ENCODE peak calls at places on chromosomes 5 and 9, in six cellular contexts. One of them, this sample, is unnamed.

GRCh38 chr9:112332674-112332976 is 794 bp downstream of the PTBP3 start:
- DNase-seq in islet precursor cell: no peak
- DNase-seq in Caco-2: no peak
- DNase-seq in activated naive CD8-positive, alpha-beta T cell treated with anti-CD3 and anti-CD28 coated beads, Interleukin-2, amount 50 U/mL, for 24 hours: no peak
- DNase-seq in activated CD4-positive, CD25-positive, alpha-beta regulatory T cell: no peak
- DNase-seq in mammary epithelial cell: no peak
- DNase-seq in this sample: no peak

GRCh38 chr5:78927657-78928282 is 57.3 kb downstream of the ARSB start:
- DNase-seq in islet precursor cell: peak
- DNase-seq in Caco-2: peak
- DNase-seq in activated naive CD8-positive, alpha-beta T cell treated with anti-CD3 and anti-CD28 coated beads, Interleukin-2, amount 50 U/mL, for 24 hours: no peak
- DNase-seq in activated CD4-positive, CD25-positive, alpha-beta regulatory T cell: no peak
- DNase-seq in mammary epithelial cell: peak
- DNase-seq in this sample: peak

GRCh38 chr9:120910643-120911042 is 16.0 kb downstream of the TRAF1 start:
- DNase-seq in islet precursor cell: no peak
- DNase-seq in Caco-2: no peak
- DNase-seq in activated naive CD8-positive, alpha-beta T cell treated with anti-CD3 and anti-CD28 coated beads, Interleukin-2, amount 50 U/mL, for 24 hours: no peak
- DNase-seq in activated CD4-positive, CD25-positive, alpha-beta regulatory T cell: no peak
- DNase-seq in mammary epithelial cell: peak
- DNase-seq in this sample: no peak

GRCh38 chr9:115595951-115596742 is 478.2 kb upstream of the TNC start:
- DNase-seq in islet precursor cell: no peak
- DNase-seq in Caco-2: no peak
- DNase-seq in activated naive CD8-positive, alpha-beta T cell treated with anti-CD3 and anti-CD28 coated beads, Interleukin-2, amount 50 U/mL, for 24 hours: no peak
- DNase-seq in activated CD4-positive, CD25-positive, alpha-beta regulatory T cell: no peak
- DNase-seq in mammary epithelial cell: no peak
- DNase-seq in this sample: peak

GRCh38 chr5:1772634-1773033 is 27.0 kb downstream of the MRPL36 start:
- DNase-seq in islet precursor cell: no peak
- DNase-seq in Caco-2: peak
- DNase-seq in activated naive CD8-positive, alpha-beta T cell treated with anti-CD3 and anti-CD28 coated beads, Interleukin-2, amount 50 U/mL, for 24 hours: no peak
- DNase-seq in activated CD4-positive, CD25-positive, alpha-beta regulatory T cell: no peak
- DNase-seq in mammary epithelial cell: peak
- DNase-seq in this sample: peak

GRCh38 chr5:123626051-123626450 is 114.1 kb downstream of the CSNK1G3 start:
- DNase-seq in islet precursor cell: no peak
- DNase-seq in Caco-2: no peak
- DNase-seq in activated naive CD8-positive, alpha-beta T cell treated with anti-CD3 and anti-CD28 coated beads, Interleukin-2, amount 50 U/mL, for 24 hours: no peak
- DNase-seq in activated CD4-positive, CD25-positive, alpha-beta regulatory T cell: no peak
- DNase-seq in mammary epithelial cell: no peak
- DNase-seq in this sample: no peak

GRCh38 chr5:14172149-14172795 is 29.1 kb downstream of the TRIO start:
- DNase-seq in islet precursor cell: no peak
- DNase-seq in Caco-2: no peak
- DNase-seq in activated naive CD8-positive, alpha-beta T cell treated with anti-CD3 and anti-CD28 coated beads, Interleukin-2, amount 50 U/mL, for 24 hours: no peak
- DNase-seq in activated CD4-positive, CD25-positive, alpha-beta regulatory T cell: no peak
- DNase-seq in mammary epithelial cell: no peak
- DNase-seq in this sample: no peak

GRCh38 chr9:83508072-83508471 is 30.1 kb downstream of the FRMD3 start:
- DNase-seq in islet precursor cell: no peak
- DNase-seq in Caco-2: no peak
- DNase-seq in activated naive CD8-positive, alpha-beta T cell treated with anti-CD3 and anti-CD28 coated beads, Interleukin-2, amount 50 U/mL, for 24 hours: no peak
- DNase-seq in activated CD4-positive, CD25-positive, alpha-beta regulatory T cell: no peak
- DNase-seq in mammary epithelial cell: no peak
- DNase-seq in this sample: peak

GRCh38 chr5:111124793-111125192 is 32.6 kb downstream of the WDR36 start:
- DNase-seq in islet precursor cell: no peak
- DNase-seq in Caco-2: no peak
- DNase-seq in activated naive CD8-positive, alpha-beta T cell treated with anti-CD3 and anti-CD28 coated beads, Interleukin-2, amount 50 U/mL, for 24 hours: no peak
- DNase-seq in activated CD4-positive, CD25-positive, alpha-beta regulatory T cell: no peak
- DNase-seq in mammary epithelial cell: peak
- DNase-seq in this sample: no peak

GRCh38 chr5:43038523-43038989 is 1.6 kb downstream of the ANXA2R start:
- DNase-seq in islet precursor cell: no peak
- DNase-seq in Caco-2: no peak
- DNase-seq in activated naive CD8-positive, alpha-beta T cell treated with anti-CD3 and anti-CD28 coated beads, Interleukin-2, amount 50 U/mL, for 24 hours: peak
- DNase-seq in activated CD4-positive, CD25-positive, alpha-beta regulatory T cell: no peak
- DNase-seq in mammary epithelial cell: no peak
- DNase-seq in this sample: peak

GRCh38 chr5:100902406-100903035 is 561 bp downstream of the ST8SIA4 start:
- DNase-seq in islet precursor cell: peak
- DNase-seq in Caco-2: no peak
- DNase-seq in activated naive CD8-positive, alpha-beta T cell treated with anti-CD3 and anti-CD28 coated beads, Interleukin-2, amount 50 U/mL, for 24 hours: no peak
- DNase-seq in activated CD4-positive, CD25-positive, alpha-beta regulatory T cell: no peak
- DNase-seq in mammary epithelial cell: no peak
- DNase-seq in this sample: peak

GRCh38 chr9:109192732-109193361 is 25.8 kb upstream of the FRRS1L start:
- DNase-seq in islet precursor cell: no peak
- DNase-seq in Caco-2: peak
- DNase-seq in activated naive CD8-positive, alpha-beta T cell treated with anti-CD3 and anti-CD28 coated beads, Interleukin-2, amount 50 U/mL, for 24 hours: no peak
- DNase-seq in activated CD4-positive, CD25-positive, alpha-beta regulatory T cell: no peak
- DNase-seq in mammary epithelial cell: no peak
- DNase-seq in this sample: peak

GRCh38 chr9:4689687-4690104 is 10.3 kb downstream of the CDC37L1 start:
- DNase-seq in islet precursor cell: no peak
- DNase-seq in Caco-2: no peak
- DNase-seq in activated naive CD8-positive, alpha-beta T cell treated with anti-CD3 and anti-CD28 coated beads, Interleukin-2, amount 50 U/mL, for 24 hours: no peak
- DNase-seq in activated CD4-positive, CD25-positive, alpha-beta regulatory T cell: no peak
- DNase-seq in mammary epithelial cell: peak
- DNase-seq in this sample: no peak

GRCh38 chr5:139061274-139061673 is 136.9 kb downstream of the SIL1 start:
- DNase-seq in islet precursor cell: no peak
- DNase-seq in Caco-2: no peak
- DNase-seq in activated naive CD8-positive, alpha-beta T cell treated with anti-CD3 and anti-CD28 coated beads, Interleukin-2, amount 50 U/mL, for 24 hours: no peak
- DNase-seq in activated CD4-positive, CD25-positive, alpha-beta regulatory T cell: no peak
- DNase-seq in mammary epithelial cell: peak
- DNase-seq in this sample: peak

GRCh38 chr5:77285442-77285841 is 75.0 kb downstream of the PDE8B start:
- DNase-seq in islet precursor cell: no peak
- DNase-seq in Caco-2: no peak
- DNase-seq in activated naive CD8-positive, alpha-beta T cell treated with anti-CD3 and anti-CD28 coated beads, Interleukin-2, amount 50 U/mL, for 24 hours: no peak
- DNase-seq in activated CD4-positive, CD25-positive, alpha-beta regulatory T cell: no peak
- DNase-seq in mammary epithelial cell: no peak
- DNase-seq in this sample: no peak

GRCh38 chr5:77847814-77848290 is 71.7 kb upstream of the TBCA start:
- DNase-seq in islet precursor cell: peak
- DNase-seq in Caco-2: no peak
- DNase-seq in activated naive CD8-positive, alpha-beta T cell treated with anti-CD3 and anti-CD28 coated beads, Interleukin-2, amount 50 U/mL, for 24 hours: no peak
- DNase-seq in activated CD4-positive, CD25-positive, alpha-beta regulatory T cell: no peak
- DNase-seq in mammary epithelial cell: no peak
- DNase-seq in this sample: no peak

GRCh38 chr5:16679863-16680262 is 63.1 kb upstream of the RETREG1 start:
- DNase-seq in islet precursor cell: peak
- DNase-seq in Caco-2: peak
- DNase-seq in activated naive CD8-positive, alpha-beta T cell treated with anti-CD3 and anti-CD28 coated beads, Interleukin-2, amount 50 U/mL, for 24 hours: no peak
- DNase-seq in activated CD4-positive, CD25-positive, alpha-beta regulatory T cell: no peak
- DNase-seq in mammary epithelial cell: no peak
- DNase-seq in this sample: no peak

This sample was measured in astrocyte of the spinal cord.